ENCODE peak calls at places on chromosomes 2 and 18, in ten cellular contexts. V is IMR-90, T is uterus, X is endothelial cell of umbilical vein, J is stomach, E is H1, B is upper lobe of left lung, Z is GM12892, A is heart left ventricle, C is breast epithelium. R is an unnamed sample.

GRCh38 chr2:30503007-30503691 is 56.1 kb downstream of the LCLAT1 start:
- DNase-seq in X (peak; percentile 12), C (no peak), T (no peak), A (no peak), V (no peak), J (no peak), E (no peak), B (no peak), Z (no peak), R (no peak)

GRCh38 chr2:172480301-172481218 is 53.2 kb downstream of the ITGA6 start:
- DNase-seq in A (peak; percentile 66), Z (no peak), V (peak; percentile 20), E (no peak), C (no peak), X (peak; percentile 68), J (no peak), B (no peak), T (no peak), R (no peak)

GRCh38 chr18:44507729-44508325 is 172.9 kb upstream of the SETBP1 start:
- DNase-seq in A (no peak), Z (no peak), C (no peak), V (no peak), B (no peak), E (no peak), X (peak; percentile 99), J (no peak), T (no peak), R (no peak)

GRCh38 chr18:8341481-8342230 is 267.6 kb upstream of the RAB12 start:
- DNase-seq in A (no peak), J (peak; percentile 60), B (no peak), E (no peak), X (no peak), Z (no peak), V (peak; percentile 75), C (no peak), T (no peak), R (no peak)

GRCh38 chr2:642431-642815 is 34.8 kb downstream of the TMEM18 start:
- DNase-seq in A (no peak), E (no peak), C (no peak), V (no peak), T (no peak), J (no peak), X (no peak), Z (no peak), B (peak; percentile 49), R (no peak)

GRCh38 chr2:146818122-146818521 is 1026.7 kb upstream of the ACVR2A start:
- DNase-seq in J (no peak), E (no peak), X (peak; percentile 30), A (no peak), T (no peak), Z (no peak), B (no peak), V (peak; percentile 5), C (no peak), R (no peak)

GRCh38 chr2:16183345-16183744 is 243.0 kb downstream of the MYCN start:
- DNase-seq in Z (no peak), A (no peak), J (no peak), X (no peak), V (no peak), T (no peak), B (no peak), C (no peak), E (no peak), R (no peak)

GRCh38 chr2:238113611-238114010 is 13.5 kb downstream of the ESPNL start:
- DNase-seq in T (no peak), V (no peak), J (no peak), E (no peak), X (no peak), A (peak; percentile 17), C (no peak), Z (no peak), B (no peak), R (no peak)

GRCh38 chr2:63862802-63863201 is 21.1 kb downstream of the UGP2 start:
- DNase-seq in X (no peak), C (no peak), Z (no peak), T (no peak), B (no peak), V (peak; percentile 48), A (no peak), E (no peak), J (no peak), R (no peak)

GRCh38 chr2:223989206-223989859 is 32.1 kb downstream of the MRPL44 start:
- DNase-seq in X (no peak), E (no peak), A (no peak), Z (no peak), C (no peak), T (no peak), V (no peak), J (peak; percentile 67), B (no peak), R (no peak)

GRCh38 chr18:65567372-65567771 is 183.4 kb upstream of the CDH7 start:
- DNase-seq in Z (no peak), X (no peak), V (no peak), E (no peak), T (no peak), A (no peak), B (no peak), J (no peak), C (no peak), R (no peak)

GRCh38 chr2:1585635-1586034 is 158.7 kb downstream of the PXDN start:
- DNase-seq in J (no peak), X (no peak), A (no peak), T (no peak), E (no peak), C (no peak), V (no peak), B (no peak), Z (no peak), R (no peak)

GRCh38 chr2:43127208-43127940 is 99.0 kb downstream of the ZFP36L2 start:
- DNase-seq in A (peak; percentile 73), Z (peak; percentile 87), J (peak; percentile 80), E (peak; percentile 99), C (no peak), T (peak; percentile 43), X (no peak), V (no peak), B (peak; percentile 94), R (no peak)

GRCh38 chr2:231425811-231426703 is 30.5 kb downstream of the B3GNT7 start:
- DNase-seq in V (no peak), E (no peak), C (no peak), B (no peak), T (no peak), Z (no peak), A (no peak), J (no peak), X (no peak), R (no peak)

GRCh38 chr2:165401285-165401852 is 68.1 kb upstream of the CSRNP3 start:
- DNase-seq in X (peak; percentile 77), E (no peak), V (peak; percentile 79), B (no peak), J (no peak), Z (no peak), C (no peak), T (no peak), A (no peak), R (no peak)

GRCh38 chr2:16665746-16666452 is at the start of gene CYRIA:
- DNase-seq in J (peak; percentile 73), V (no peak), A (peak; percentile 58), B (peak; percentile 94), T (peak; percentile 70), Z (peak; percentile 37), E (peak; percentile 71), X (no peak), C (no peak), R (peak; percentile 45)

GRCh38 chr2:215556979-215557378 is 121.1 kb upstream of the FN1 start:
- DNase-seq in X (no peak), B (no peak), A (no peak), T (no peak), E (no peak), C (no peak), J (no peak), V (peak; percentile 51), Z (no peak), R (no peak)

GRCh38 chr18:9926223-9926894 is 12.5 kb downstream of the VAPA start:
- DNase-seq in A (no peak), B (no peak), J (no peak), X (no peak), Z (no peak), V (no peak), E (no peak), T (no peak), C (no peak), R (no peak)
- TF ChIP-seq POLR2A in A (no peak), B (no peak), J (no peak), X (no peak), Z (no peak), V (no peak), E (no peak), T (no peak), C (no peak), R (no peak)

GRCh38 chr2:152335016-152335850 is at the start of gene FMNL2:
- DNase-seq in X (peak; percentile 89), C (peak; percentile 70), B (peak; percentile 96), Z (peak; percentile 66), T (peak; percentile 86), E (peak; percentile 95), J (peak; percentile 87), V (peak; percentile 65), A (peak; percentile 84), R (peak; percentile 76)
- TF ChIP-seq POLR2A in X (peak; percentile 88), C (no peak), B (peak; percentile 89), Z (peak; percentile 82), T (peak; percentile 76), E (peak; percentile 90), J (peak; percentile 26), V (peak; percentile 56), A (peak; percentile 74), R (peak; percentile 52)

GRCh38 chr2:179107737-179108136 is 57.8 kb upstream of the CCDC141 start:
- DNase-seq in Z (no peak), A (no peak), B (no peak), T (no peak), C (no peak), E (no peak), J (no peak), X (peak; percentile 26), V (peak; percentile 46), R (no peak)
- TF ChIP-seq POLR2A in Z (no peak), A (no peak), B (no peak), T (no peak), C (no peak), E (no peak), J (no peak), X (no peak), V (no peak), R (no peak)

GRCh38 chr2:205745661-205746407 is 63.5 kb downstream of the NRP2 start:
- DNase-seq in V (no peak), C (no peak), Z (no peak), B (peak; percentile 77), E (no peak), J (no peak), T (no peak), X (no peak), A (no peak), R (no peak)

GRCh38 chr2:205741256-205741978 is 59.1 kb downstream of the NRP2 start:
- DNase-seq in A (no peak), X (no peak), J (no peak), T (no peak), E (no peak), C (no peak), V (no peak), B (no peak), Z (no peak), R (no peak)

GRCh38 chr2:205746408-205746785 is 64.1 kb downstream of the NRP2 start:
- DNase-seq in T (no peak), Z (no peak), E (no peak), B (peak; percentile 31), A (no peak), X (no peak), J (peak; percentile 63), C (peak; percentile 44), V (no peak), R (peak; percentile 23)

GRCh38 chr2:205743137-205743536 is 60.8 kb downstream of the NRP2 start:
- DNase-seq in B (peak; percentile 37), A (no peak), C (no peak), X (no peak), V (no peak), Z (no peak), J (no peak), E (no peak), T (no peak), R (no peak)

GRCh38 chr2:205743982-205744644 is 61.8 kb downstream of the NRP2 start:
- DNase-seq in E (no peak), C (no peak), T (no peak), B (no peak), J (no peak), Z (no peak), X (no peak), A (no peak), V (no peak), R (no peak)
- TF ChIP-seq POLR2A in E (no peak), C (no peak), T (no peak), B (no peak), J (no peak), Z (no peak), X (no peak), A (no peak), V (no peak), R (no peak)

R was measured in H54.